ENCODE peak calls at places on chromosomes 13 and 19, in four cellular contexts. S is HepG2, B is K562, X is GM12878. R is an unnamed sample.

GRCh38 chr19:16585808-16586476 is 13.7 kb upstream of the SLC35E1 start:
- DNase-seq in X (peak), B (no peak), S (no peak), R (no peak)

GRCh38 chr19:6997679-6998445 is 23.4 kb downstream of the MBD3L2B start:
- DNase-seq in B (no peak), X (no peak), S (no peak), R (no peak)

GRCh38 chr13:28889317-28889716 is 69.2 kb downstream of the MTUS2 start:
- DNase-seq in X (no peak), S (no peak), B (no peak), R (no peak)

GRCh38 chr13:81377926-81378325 is 1037.0 kb upstream of the SPRY2 start:
- DNase-seq in S (no peak), B (no peak), X (no peak), R (no peak)

GRCh38 chr19:5075603-5076002 is 106.7 kb downstream of the KDM4B start:
- DNase-seq in X (no peak), S (no peak), B (no peak), R (no peak)

GRCh38 chr19:5881543-5882299 is 11.4 kb upstream of the FUT5 start:
- DNase-seq in X (no peak), S (no peak), B (no peak), R (no peak)

GRCh38 chr13:48018637-48019036 is 17.6 kb upstream of the SUCLA2 start:
- DNase-seq in B (no peak), X (no peak), S (no peak), R (no peak)

GRCh38 chr19:46035986-46036744 is 4.6 kb downstream of the IGFL4 start:
- DNase-seq in X (no peak), S (no peak), B (no peak), R (no peak)

GRCh38 chr19:42334697-42335373 is 9.4 kb downstream of the MEGF8 start:
- DNase-seq in B (no peak), X (no peak), S (no peak), R (no peak)

GRCh38 chr19:27671876-27672275 is 1541.1 kb downstream of the UQCRFS1 start:
- DNase-seq in B (no peak), S (no peak), X (no peak), R (no peak)

GRCh38 chr19:15702590-15702930 is 25.3 kb upstream of the OR10H2 start:
- DNase-seq in X (no peak), S (peak), B (peak), R (peak)

GRCh38 chr13:72390909-72391308 is 336.5 kb downstream of the MZT1 start:
- DNase-seq in S (peak), X (no peak), B (no peak), R (no peak)

DNA sequence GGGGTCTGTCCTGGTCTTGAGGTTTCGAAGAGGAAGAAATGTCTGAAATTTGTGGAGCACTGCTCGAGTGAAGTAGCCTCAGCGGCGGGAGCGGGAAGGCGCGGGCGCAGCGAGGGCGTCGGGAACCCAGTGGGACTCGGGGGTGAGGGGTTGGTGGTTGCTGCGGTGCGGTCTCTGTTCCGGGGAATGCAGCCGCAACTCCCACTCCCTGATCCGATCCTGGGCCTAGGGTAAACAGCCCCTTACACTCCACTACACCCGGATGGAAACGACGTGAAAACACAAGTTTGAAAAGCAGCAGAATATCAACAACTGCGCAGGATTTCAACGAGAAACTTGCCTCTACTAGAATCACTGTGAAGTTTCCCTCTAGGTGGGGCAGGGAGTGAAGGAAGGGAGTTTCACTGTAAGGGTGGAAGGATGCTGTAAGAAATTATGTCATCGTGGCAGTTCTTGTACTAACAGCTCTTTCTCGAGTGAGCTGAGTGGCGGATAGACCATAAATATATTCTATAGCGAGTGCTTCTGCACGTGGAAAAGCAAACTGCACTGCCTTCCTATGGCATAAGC is 2.0 kb upstream of the KLF12 start:
- DNase-seq in B (no peak), S (no peak), X (no peak), R (peak)
- TF ChIP-seq FOXK2 in B (no peak), S (no peak), X (no peak), R (no peak)

DNA sequence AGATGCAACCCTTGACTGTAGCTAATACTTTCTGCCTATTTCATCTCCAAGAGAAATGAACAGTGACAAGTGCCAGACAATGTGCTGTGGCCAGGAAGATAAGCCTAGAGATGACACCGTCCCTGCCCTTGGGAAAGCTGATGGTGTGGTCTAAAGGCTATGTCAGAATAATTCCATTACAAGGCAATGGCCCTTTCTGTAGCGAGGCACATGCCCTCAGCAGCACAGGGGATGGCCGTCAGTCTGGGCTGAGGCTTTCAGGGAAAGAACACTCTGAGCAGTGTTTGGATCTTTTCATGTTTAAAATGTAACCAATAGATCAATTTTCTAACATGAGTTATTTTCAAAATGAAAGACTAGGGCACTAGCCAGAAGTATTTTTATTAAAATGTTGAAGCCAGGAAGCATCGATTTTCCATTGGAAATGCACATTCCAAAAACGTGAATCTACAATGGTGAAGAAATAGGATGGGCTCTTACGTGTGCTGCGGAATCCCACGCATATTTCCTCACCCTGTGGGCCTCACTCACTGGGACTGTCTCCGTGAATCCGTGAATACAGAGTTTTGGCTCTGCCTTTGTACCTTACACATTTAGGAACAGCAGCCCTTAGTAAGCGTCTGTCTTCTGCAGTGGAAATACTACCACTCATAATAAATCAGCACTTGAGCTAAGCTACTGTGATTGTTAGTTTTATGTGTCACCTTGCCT is 22.0 kb downstream of the COL4A1 start:
- DNase-seq in S (no peak), X (no peak), B (no peak), R (no peak)
- TF ChIP-seq FOXK2 in S (no peak), X (no peak), B (no peak), R (no peak)

GRCh38 chr19:873084-874019 is 13.9 kb downstream of the CFD start:
- DNase-seq in S (no peak), X (peak), B (peak), R (peak)
- TF ChIP-seq FOXK2 in S (no peak), X (no peak), B (no peak), R (no peak)

GRCh38 chr19:44891016-44891882 is at the start of gene TOMM40:
- DNase-seq in S (peak), B (peak), X (no peak), R (no peak)
- TF ChIP-seq FOXK2 in S (no peak), B (no peak), X (no peak), R (no peak)

DNA sequence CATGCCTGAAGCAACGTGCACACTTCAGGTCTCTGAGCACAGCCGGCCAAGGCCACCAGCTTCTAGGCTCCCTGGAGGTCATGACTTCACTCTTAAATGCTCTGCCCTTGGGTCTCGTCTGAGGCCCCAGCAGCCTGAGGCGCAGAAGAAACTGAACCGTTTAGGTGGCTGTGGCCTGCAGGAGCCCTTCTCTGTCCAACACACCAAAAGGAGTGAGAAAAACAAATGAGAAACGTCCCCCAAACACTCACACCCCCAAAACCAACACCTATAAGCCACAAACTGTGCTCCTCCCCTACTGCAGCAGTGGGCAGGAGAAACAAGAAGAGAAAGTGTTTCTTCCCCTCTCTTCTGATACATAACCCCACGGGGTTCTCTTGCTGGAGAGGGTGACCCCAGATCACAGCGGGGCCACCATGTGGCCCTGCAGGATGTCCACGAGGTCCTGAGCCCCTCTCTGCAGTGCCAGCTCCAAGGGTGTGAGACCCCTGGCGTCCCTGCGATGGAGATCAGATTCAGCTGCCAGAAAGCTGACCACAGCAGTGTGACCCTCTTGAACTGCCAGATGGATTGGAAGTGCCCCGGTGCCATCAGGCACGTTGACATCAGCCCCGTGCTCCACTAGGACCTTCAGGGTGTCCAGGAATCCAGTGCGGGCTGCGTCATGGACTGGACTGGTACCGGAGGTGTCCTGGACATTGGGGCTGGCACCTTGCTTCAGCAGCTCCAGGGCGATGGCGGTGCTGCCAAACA is 1.0 kb upstream of the KRI1 start:
- DNase-seq in S (no peak), X (peak), B (no peak), R (no peak)
- TF ChIP-seq FOXK2 in S (no peak), X (no peak), B (no peak), R (no peak)

GRCh38 chr13:92313382-92313781 is 913.2 kb upstream of the GPC6 start:
- DNase-seq in B (no peak), S (no peak), X (no peak), R (no peak)
- TF ChIP-seq FOXK2 in B (no peak), S (no peak), X (no peak), R (no peak)

DNA sequence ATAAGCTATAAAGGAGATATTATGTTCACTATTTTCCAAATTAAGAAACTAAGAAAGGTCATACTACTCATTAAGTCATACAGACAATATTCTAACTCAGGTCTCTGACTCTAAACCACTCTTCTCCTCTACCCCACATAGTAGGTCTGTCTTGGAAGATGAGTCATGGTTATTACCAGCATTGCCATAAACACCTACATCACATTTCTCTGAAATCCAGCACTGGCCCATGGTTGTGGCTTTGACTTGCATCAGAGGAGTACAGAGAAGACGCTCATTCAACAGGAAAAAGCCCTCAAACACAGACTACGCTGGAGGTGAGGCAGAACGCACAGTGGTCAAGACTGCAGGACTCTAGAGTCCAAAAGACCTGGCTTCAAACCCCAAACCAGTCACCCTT is 476.8 kb downstream of the COG6 start:
- DNase-seq in B (no peak), S (no peak), X (no peak), R (no peak)
- TF ChIP-seq FOXK2 in B (no peak), S (no peak), X (no peak), R (no peak)

GRCh38 chr13:49292742-49293498 is 45.2 kb downstream of the CDADC1 start:
- DNase-seq in B (peak), X (no peak), S (no peak), R (peak)
- TF ChIP-seq FOXK2 in B (no peak), X (no peak), S (no peak), R (no peak)

R was measured in HEK293T.